ENCODE peak calls at places on chromosomes 3 and 15, in six cellular contexts. Q is ovary, M is heart left ventricle, E is stomach, W is suprapubic skin, Z is uterus. A is an unnamed sample.

GRCh38 chr15:63449711-63450110 is 54.7 kb upstream of the USP3 start:
- DNase-seq in W (no peak), E (no peak), Z (no peak), Q (no peak), M (no peak), A (no peak)

GRCh38 chr3:172512363-172512762 is 10.9 kb downstream of the TNFSF10 start:
- DNase-seq in E (peak; percentile 45), M (peak; percentile 59), W (no peak), Z (no peak), Q (no peak), A (peak; percentile 60)

GRCh38 chr15:88794001-88794400 is 9.2 kb upstream of the ACAN start:
- DNase-seq in Q (no peak), W (no peak), Z (no peak), E (no peak), M (no peak), A (no peak)

GRCh38 chr3:88142094-88142624 is 7.6 kb upstream of the C3orf38 start:
- DNase-seq in Q (no peak), M (no peak), E (no peak), Z (no peak), W (no peak), A (no peak)

GRCh38 chr3:189267981-189268613 is 96.3 kb downstream of the TPRG1 start:
- DNase-seq in Q (no peak), W (peak; percentile 66), Z (no peak), E (no peak), M (no peak), A (no peak)

GRCh38 chr3:129122697-129123055 is 1.1 kb upstream of the RAB43 start:
- DNase-seq in E (peak; percentile 31), Q (no peak), M (no peak), W (no peak), Z (peak; percentile 41), A (peak; percentile 44)

GRCh38 chr3:111907151-111907550 is 48.1 kb downstream of the PHLDB2 start:
- DNase-seq in Q (no peak), M (no peak), Z (no peak), W (no peak), E (no peak), A (no peak)

GRCh38 chr15:39124155-39124924 is 456.5 kb upstream of the THBS1 start:
- DNase-seq in M (no peak), Q (no peak), E (no peak), Z (no peak), W (no peak), A (no peak)

GRCh38 chr3:53883008-53883407 is 1.1 kb upstream of the ACTR8 start:
- DNase-seq in W (no peak), E (no peak), Q (no peak), M (no peak), Z (no peak), A (no peak)

GRCh38 chr3:175208316-175208715 is 349.2 kb downstream of the NAALADL2 start:
- DNase-seq in Z (no peak), W (no peak), E (no peak), Q (no peak), M (no peak), A (no peak)

GRCh38 chr3:31176045-31176444 is 281.6 kb upstream of the GADL1 start:
- DNase-seq in M (no peak), E (no peak), W (no peak), Z (no peak), Q (no peak), A (no peak)

GRCh38 chr3:127734754-127735473 is 62.2 kb downstream of the ABTB1 start:
- DNase-seq in E (no peak), W (no peak), Z (no peak), M (peak; percentile 50), Q (peak; percentile 35), A (peak; percentile 45)

GRCh38 chr3:49313902-49314676 is 25.8 kb downstream of the USP4 start:
- DNase-seq in M (no peak), W (no peak), Z (no peak), Q (no peak), E (no peak), A (no peak)

GRCh38 chr15:76993114-76993715 is 1.7 kb upstream of the PSTPIP1 start:
- DNase-seq in E (no peak), W (peak; percentile 59), Q (no peak), M (no peak), Z (no peak), A (peak; percentile 3)

GRCh38 chr3:11784962-11785361 is 61.7 kb downstream of the TAMM41 start:
- DNase-seq in E (no peak), M (no peak), W (no peak), Q (no peak), Z (no peak), A (no peak)

GRCh38 chr15:58042006-58042405 is 23.5 kb downstream of the ALDH1A2 start:
- DNase-seq in Q (no peak), W (no peak), M (no peak), E (no peak), Z (no peak), A (no peak)

GRCh38 chr3:12507871-12508281 is 23.6 kb downstream of the TSEN2 start:
- DNase-seq in M (no peak), Z (peak; percentile 19), W (no peak), E (no peak), Q (peak; percentile 56), A (peak; percentile 44)

GRCh38 chr3:68972358-68972979 is 40.1 kb upstream of the TAFA4 start:
- DNase-seq in M (peak; percentile 17), W (no peak), Q (peak; percentile 41), Z (no peak), E (no peak), A (peak; percentile 69)

GRCh38 chr3:130604806-130605205 is 87.8 kb downstream of the COL6A6 start:
- DNase-seq in W (no peak), E (no peak), Q (no peak), M (no peak), Z (no peak), A (no peak)
- H3K4me3 ChIP-seq in W (no peak overlapping the region), E (no peak overlapping the region), Q (no peak overlapping the region), M (no peak overlapping the region), Z (no peak overlapping the region), A (no peak overlapping the region)

GRCh38 chr3:157174265-157174615 is 14.3 kb upstream of the CCNL1 start:
- DNase-seq in Q (peak; percentile 56), E (no peak), Z (peak; percentile 32), M (no peak), W (no peak), A (peak; percentile 68)

GRCh38 chr3:157175678-157176077 is 15.7 kb upstream of the CCNL1 start:
- DNase-seq in M (no peak), W (no peak), E (no peak), Z (peak; percentile 27), Q (peak; percentile 59), A (peak; percentile 54)

GRCh38 chr3:157179365-157179803 is 19.4 kb upstream of the CCNL1 start:
- DNase-seq in Q (no peak), W (no peak), M (no peak), Z (no peak), E (no peak), A (no peak)

GRCh38 chr3:157174616-157175498 is 14.9 kb upstream of the CCNL1 start:
- DNase-seq in M (peak; percentile 100), E (peak; percentile 99), Z (peak; percentile 99), Q (peak; percentile 98), W (peak; percentile 100), A (peak; percentile 100)

DNA sequence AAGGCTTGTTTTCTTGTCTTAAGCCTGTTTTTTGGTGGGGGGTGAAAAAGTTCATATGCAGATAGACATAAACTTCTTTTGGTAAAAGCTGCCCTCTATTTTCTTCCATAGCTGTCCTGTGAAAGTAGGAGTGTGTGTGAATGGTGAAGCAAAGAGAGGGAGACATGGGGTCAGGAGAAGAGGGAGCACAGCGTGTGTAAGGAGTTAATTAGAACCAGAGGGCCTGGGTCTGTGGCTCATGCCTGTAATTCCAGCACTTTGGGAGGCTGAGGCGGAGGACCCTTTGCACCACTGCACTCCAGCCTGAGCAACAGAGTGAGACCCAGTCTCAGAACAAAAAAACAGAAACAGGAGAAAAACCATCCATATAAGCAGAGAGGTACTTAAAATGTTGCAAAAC is 16.2 kb upstream of the CCNL1 start:
- DNase-seq in E (no peak), W (no peak), M (no peak), Z (no peak), Q (peak; percentile 19), A (no peak)
- H3K27ac ChIP-seq in E (peak overlapping the region; percentile 99), W (peak overlapping the region; percentile 91), M (peak overlapping the region; percentile 98), Z (peak overlapping the region; percentile 97), Q (peak overlapping the region; percentile 88), A (peak overlapping the region; percentile 99)

GRCh38 chr15:75661041-75661778 is 13.5 kb downstream of the SNX33 start:
- DNase-seq in M (peak; percentile 83), E (peak; percentile 87), Z (peak; percentile 93), W (peak; percentile 95), Q (peak; percentile 89), A (peak; percentile 82)
- TF ChIP-seq POLR2A in M (no peak), E (no peak), Z (no peak), W (no peak), Q (no peak), A (no peak)

DNA sequence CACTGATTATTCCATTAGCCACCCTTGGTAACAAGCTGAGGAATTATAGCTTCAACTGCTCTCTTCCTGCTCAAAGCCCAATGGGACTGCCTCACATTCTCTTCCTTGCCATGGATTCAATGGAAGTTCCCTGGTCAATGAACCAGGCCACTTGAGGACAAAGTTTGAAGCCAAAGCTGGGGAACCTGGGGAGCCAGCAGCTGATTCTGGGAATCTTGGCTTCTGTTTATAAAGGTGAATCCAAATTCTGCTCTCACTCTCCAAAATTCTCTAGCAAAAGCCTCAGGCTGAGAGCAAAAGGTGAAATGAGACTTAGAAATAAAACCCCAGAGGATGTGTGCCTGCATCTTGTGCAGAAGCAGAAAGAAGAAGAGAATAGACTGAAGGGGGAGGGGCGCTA is 35.1 kb upstream of the GAP43 start:
- DNase-seq in W (no peak), Q (no peak), M (no peak), Z (no peak), E (no peak), A (no peak)
- H3K4me3 ChIP-seq in W (no peak overlapping the region), Q (no peak overlapping the region), M (no peak overlapping the region), Z (no peak overlapping the region), E (no peak overlapping the region), A (no peak overlapping the region)

DNA sequence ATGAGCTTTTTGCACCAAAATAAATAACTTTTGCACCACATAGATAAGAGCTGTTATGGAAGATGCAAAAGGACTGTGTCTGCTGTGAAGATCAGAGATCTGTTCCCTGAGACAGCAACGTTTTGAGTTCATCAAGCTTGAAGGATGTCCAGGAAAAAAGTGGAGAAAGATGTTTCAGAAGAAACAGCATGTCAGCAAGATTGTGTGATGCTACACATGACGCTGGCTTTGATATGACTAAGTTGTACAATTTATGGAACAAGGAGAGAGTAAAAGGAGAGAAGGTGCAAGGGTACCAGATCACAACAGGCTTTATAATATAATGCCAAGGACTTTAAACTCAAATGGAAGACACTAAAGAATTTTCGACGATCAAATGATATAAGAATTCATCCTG is 16.6 kb downstream of the TJP1 start:
- DNase-seq in Q (no peak), W (no peak), E (no peak), Z (no peak), M (no peak), A (no peak)
- H3K27ac ChIP-seq in Q (no peak overlapping the region), W (no peak overlapping the region), E (no peak overlapping the region), Z (no peak overlapping the region), M (no peak overlapping the region), A (no peak overlapping the region)

DNA sequence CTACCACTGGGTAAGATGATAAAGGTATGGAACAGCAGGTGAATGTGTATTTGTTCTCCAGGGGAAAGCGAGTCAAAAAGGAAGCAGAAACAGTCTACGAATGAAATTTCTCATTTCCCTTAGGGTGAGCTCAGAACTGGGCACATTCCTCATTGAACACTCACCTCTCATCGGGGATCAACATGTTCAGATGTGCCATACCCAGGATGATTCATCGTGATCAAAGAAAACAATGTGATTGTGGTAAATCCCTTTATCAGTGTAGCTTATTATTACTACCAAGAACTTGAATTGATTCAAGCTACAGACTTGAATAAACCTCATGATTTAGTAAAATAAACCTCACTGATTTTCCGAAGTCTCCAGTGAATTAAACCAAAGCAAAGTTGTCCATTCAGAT is 72.1 kb downstream of the GJD2 start:
- DNase-seq in Q (no peak), Z (no peak), E (no peak), W (no peak), M (no peak), A (no peak)
- TF ChIP-seq POLR2A in Q (no peak), Z (no peak), E (no peak), W (no peak), M (no peak), A (no peak)

A was measured in adrenal gland.